ENCODE peak calls at places on chromosome 10, in eight cellular contexts. One of them, this sample, is unnamed.

GRCh38 chr10:103102195-103102594 is 90.9 kb downstream of the NT5C2 start:
- DNase-seq in stimulated activated CD4-positive, alpha-beta T cell treated with anti-CD3 and anti-CD28 coated beads, Interleukin-1b, Interleukin-23, amount 100 ng/mL, for 4 hours: no peak
- DNase-seq in activated CD8-positive, alpha-beta memory T cell treated with anti-CD3 and anti-CD28 coated beads for 48 hours: no peak
- DNase-seq in left ventricle myocardium superior: no peak
- DNase-seq in right cardiac atrium: no peak
- DNase-seq in BJ: no peak
- DNase-seq in ureter: no peak
- DNase-seq in mammary epithelial cell: no peak
- DNase-seq in this sample: no peak

GRCh38 chr10:113648478-113648877 is 15.4 kb downstream of the NRAP start:
- DNase-seq in left ventricle myocardium superior: peak
- DNase-seq in activated CD8-positive, alpha-beta memory T cell treated with anti-CD3 and anti-CD28 coated beads for 48 hours: no peak
- DNase-seq in BJ: no peak
- DNase-seq in ureter: no peak
- DNase-seq in right cardiac atrium: no peak
- DNase-seq in mammary epithelial cell: no peak
- DNase-seq in stimulated activated CD4-positive, alpha-beta T cell treated with anti-CD3 and anti-CD28 coated beads, Interleukin-1b, Interleukin-23, amount 100 ng/mL, for 4 hours: no peak
- DNase-seq in this sample: no peak

GRCh38 chr10:87842776-87843497 is 20.4 kb downstream of the KLLN start:
- DNase-seq in mammary epithelial cell: peak
- DNase-seq in ureter: no peak
- DNase-seq in BJ: no peak
- DNase-seq in right cardiac atrium: no peak
- DNase-seq in activated CD8-positive, alpha-beta memory T cell treated with anti-CD3 and anti-CD28 coated beads for 48 hours: no peak
- DNase-seq in left ventricle myocardium superior: no peak
- DNase-seq in stimulated activated CD4-positive, alpha-beta T cell treated with anti-CD3 and anti-CD28 coated beads, Interleukin-1b, Interleukin-23, amount 100 ng/mL, for 4 hours: no peak
- DNase-seq in this sample: no peak

GRCh38 chr10:21293518-21294356 is 231.7 kb downstream of the SKIDA1 start:
- DNase-seq in BJ: no peak
- DNase-seq in mammary epithelial cell: no peak
- DNase-seq in left ventricle myocardium superior: no peak
- DNase-seq in right cardiac atrium: no peak
- DNase-seq in activated CD8-positive, alpha-beta memory T cell treated with anti-CD3 and anti-CD28 coated beads for 48 hours: no peak
- DNase-seq in ureter: no peak
- DNase-seq in stimulated activated CD4-positive, alpha-beta T cell treated with anti-CD3 and anti-CD28 coated beads, Interleukin-1b, Interleukin-23, amount 100 ng/mL, for 4 hours: no peak
- DNase-seq in this sample: no peak

GRCh38 chr10:127907411-127908105 is 655 bp downstream of the PTPRE start:
- DNase-seq in right cardiac atrium: peak
- DNase-seq in BJ: no peak
- DNase-seq in activated CD8-positive, alpha-beta memory T cell treated with anti-CD3 and anti-CD28 coated beads for 48 hours: no peak
- DNase-seq in stimulated activated CD4-positive, alpha-beta T cell treated with anti-CD3 and anti-CD28 coated beads, Interleukin-1b, Interleukin-23, amount 100 ng/mL, for 4 hours: peak
- DNase-seq in left ventricle myocardium superior: peak
- DNase-seq in mammary epithelial cell: peak
- DNase-seq in ureter: no peak
- DNase-seq in this sample: no peak

GRCh38 chr10:95513941-95514392 is 47.2 kb downstream of the SORBS1 start:
- DNase-seq in BJ: no peak
- DNase-seq in mammary epithelial cell: peak
- DNase-seq in ureter: no peak
- DNase-seq in left ventricle myocardium superior: no peak
- DNase-seq in stimulated activated CD4-positive, alpha-beta T cell treated with anti-CD3 and anti-CD28 coated beads, Interleukin-1b, Interleukin-23, amount 100 ng/mL, for 4 hours: no peak
- DNase-seq in right cardiac atrium: no peak
- DNase-seq in activated CD8-positive, alpha-beta memory T cell treated with anti-CD3 and anti-CD28 coated beads for 48 hours: no peak
- DNase-seq in this sample: no peak

GRCh38 chr10:80405636-80406035 is 2.7 kb upstream of the PRXL2A start:
- DNase-seq in mammary epithelial cell: no peak
- DNase-seq in ureter: no peak
- DNase-seq in left ventricle myocardium superior: no peak
- DNase-seq in right cardiac atrium: no peak
- DNase-seq in stimulated activated CD4-positive, alpha-beta T cell treated with anti-CD3 and anti-CD28 coated beads, Interleukin-1b, Interleukin-23, amount 100 ng/mL, for 4 hours: no peak
- DNase-seq in BJ: no peak
- DNase-seq in activated CD8-positive, alpha-beta memory T cell treated with anti-CD3 and anti-CD28 coated beads for 48 hours: no peak
- DNase-seq in this sample: no peak

GRCh38 chr10:75475470-75476182 is 44.2 kb downstream of the LRMDA start:
- DNase-seq in stimulated activated CD4-positive, alpha-beta T cell treated with anti-CD3 and anti-CD28 coated beads, Interleukin-1b, Interleukin-23, amount 100 ng/mL, for 4 hours: no peak
- DNase-seq in BJ: no peak
- DNase-seq in activated CD8-positive, alpha-beta memory T cell treated with anti-CD3 and anti-CD28 coated beads for 48 hours: no peak
- DNase-seq in right cardiac atrium: no peak
- DNase-seq in left ventricle myocardium superior: no peak
- DNase-seq in mammary epithelial cell: no peak
- DNase-seq in ureter: no peak
- DNase-seq in this sample: no peak

GRCh38 chr10:43027331-43027955 is 49.4 kb upstream of the RET start:
- DNase-seq in right cardiac atrium: no peak
- DNase-seq in left ventricle myocardium superior: peak
- DNase-seq in activated CD8-positive, alpha-beta memory T cell treated with anti-CD3 and anti-CD28 coated beads for 48 hours: no peak
- DNase-seq in mammary epithelial cell: no peak
- DNase-seq in ureter: no peak
- DNase-seq in stimulated activated CD4-positive, alpha-beta T cell treated with anti-CD3 and anti-CD28 coated beads, Interleukin-1b, Interleukin-23, amount 100 ng/mL, for 4 hours: no peak
- DNase-seq in BJ: no peak
- DNase-seq in this sample: no peak

GRCh38 chr10:126147866-126148578 is 240.3 kb downstream of the ADAM12 start:
- DNase-seq in mammary epithelial cell: peak
- DNase-seq in left ventricle myocardium superior: no peak
- DNase-seq in stimulated activated CD4-positive, alpha-beta T cell treated with anti-CD3 and anti-CD28 coated beads, Interleukin-1b, Interleukin-23, amount 100 ng/mL, for 4 hours: no peak
- DNase-seq in right cardiac atrium: no peak
- DNase-seq in BJ: no peak
- DNase-seq in activated CD8-positive, alpha-beta memory T cell treated with anti-CD3 and anti-CD28 coated beads for 48 hours: no peak
- DNase-seq in ureter: no peak
- DNase-seq in this sample: no peak

GRCh38 chr10:44723654-44724053 is 187.5 kb upstream of the TMEM72 start:
- DNase-seq in ureter: no peak
- DNase-seq in mammary epithelial cell: peak
- DNase-seq in BJ: peak
- DNase-seq in left ventricle myocardium superior: peak
- DNase-seq in activated CD8-positive, alpha-beta memory T cell treated with anti-CD3 and anti-CD28 coated beads for 48 hours: no peak
- DNase-seq in stimulated activated CD4-positive, alpha-beta T cell treated with anti-CD3 and anti-CD28 coated beads, Interleukin-1b, Interleukin-23, amount 100 ng/mL, for 4 hours: no peak
- DNase-seq in right cardiac atrium: peak
- DNase-seq in this sample: no peak

GRCh38 chr10:22737587-22737986 is 23.2 kb upstream of the PIP4K2A start:
- DNase-seq in stimulated activated CD4-positive, alpha-beta T cell treated with anti-CD3 and anti-CD28 coated beads, Interleukin-1b, Interleukin-23, amount 100 ng/mL, for 4 hours: no peak
- DNase-seq in left ventricle myocardium superior: peak
- DNase-seq in BJ: no peak
- DNase-seq in activated CD8-positive, alpha-beta memory T cell treated with anti-CD3 and anti-CD28 coated beads for 48 hours: no peak
- DNase-seq in ureter: no peak
- DNase-seq in mammary epithelial cell: peak
- DNase-seq in right cardiac atrium: peak
- DNase-seq in this sample: no peak

GRCh38 chr10:3045471-3046209 is 21.7 kb upstream of the PFKP start:
- DNase-seq in activated CD8-positive, alpha-beta memory T cell treated with anti-CD3 and anti-CD28 coated beads for 48 hours: no peak
- DNase-seq in ureter: peak
- DNase-seq in stimulated activated CD4-positive, alpha-beta T cell treated with anti-CD3 and anti-CD28 coated beads, Interleukin-1b, Interleukin-23, amount 100 ng/mL, for 4 hours: no peak
- DNase-seq in mammary epithelial cell: peak
- DNase-seq in BJ: peak
- DNase-seq in right cardiac atrium: peak
- DNase-seq in left ventricle myocardium superior: peak
- DNase-seq in this sample: no peak

GRCh38 chr10:97222346-97222961 is 36.7 kb upstream of the SLIT1 start:
- DNase-seq in BJ: no peak
- DNase-seq in stimulated activated CD4-positive, alpha-beta T cell treated with anti-CD3 and anti-CD28 coated beads, Interleukin-1b, Interleukin-23, amount 100 ng/mL, for 4 hours: no peak
- DNase-seq in right cardiac atrium: no peak
- DNase-seq in ureter: no peak
- DNase-seq in left ventricle myocardium superior: no peak
- DNase-seq in mammary epithelial cell: no peak
- DNase-seq in activated CD8-positive, alpha-beta memory T cell treated with anti-CD3 and anti-CD28 coated beads for 48 hours: no peak
- DNase-seq in this sample: no peak

GRCh38 chr10:5617521-5617920 is 48.9 kb downstream of the ASB13 start:
- DNase-seq in BJ: no peak
- DNase-seq in left ventricle myocardium superior: no peak
- DNase-seq in stimulated activated CD4-positive, alpha-beta T cell treated with anti-CD3 and anti-CD28 coated beads, Interleukin-1b, Interleukin-23, amount 100 ng/mL, for 4 hours: no peak
- DNase-seq in mammary epithelial cell: no peak
- DNase-seq in activated CD8-positive, alpha-beta memory T cell treated with anti-CD3 and anti-CD28 coated beads for 48 hours: no peak
- DNase-seq in ureter: no peak
- DNase-seq in right cardiac atrium: no peak
- DNase-seq in this sample: no peak

GRCh38 chr10:1300218-1300617 is 244.0 kb downstream of the WDR37 start:
- DNase-seq in activated CD8-positive, alpha-beta memory T cell treated with anti-CD3 and anti-CD28 coated beads for 48 hours: no peak
- DNase-seq in ureter: peak
- DNase-seq in stimulated activated CD4-positive, alpha-beta T cell treated with anti-CD3 and anti-CD28 coated beads, Interleukin-1b, Interleukin-23, amount 100 ng/mL, for 4 hours: no peak
- DNase-seq in BJ: no peak
- DNase-seq in mammary epithelial cell: no peak
- DNase-seq in right cardiac atrium: no peak
- DNase-seq in left ventricle myocardium superior: no peak
- DNase-seq in this sample: no peak

GRCh38 chr10:47156873-47157272 is 143.1 kb upstream of the GDF10 start:
- DNase-seq in activated CD8-positive, alpha-beta memory T cell treated with anti-CD3 and anti-CD28 coated beads for 48 hours: no peak
- DNase-seq in left ventricle myocardium superior: no peak
- DNase-seq in stimulated activated CD4-positive, alpha-beta T cell treated with anti-CD3 and anti-CD28 coated beads, Interleukin-1b, Interleukin-23, amount 100 ng/mL, for 4 hours: no peak
- DNase-seq in right cardiac atrium: no peak
- DNase-seq in BJ: no peak
- DNase-seq in ureter: no peak
- DNase-seq in mammary epithelial cell: no peak
- DNase-seq in this sample: no peak

GRCh38 chr10:88792656-88793055 is 9.9 kb upstream of the LIPM start:
- DNase-seq in activated CD8-positive, alpha-beta memory T cell treated with anti-CD3 and anti-CD28 coated beads for 48 hours: no peak
- DNase-seq in right cardiac atrium: peak
- DNase-seq in BJ: no peak
- DNase-seq in stimulated activated CD4-positive, alpha-beta T cell treated with anti-CD3 and anti-CD28 coated beads, Interleukin-1b, Interleukin-23, amount 100 ng/mL, for 4 hours: no peak
- DNase-seq in mammary epithelial cell: peak
- DNase-seq in ureter: no peak
- DNase-seq in left ventricle myocardium superior: peak
- DNase-seq in this sample: no peak

This sample was measured in activated T-helper 9 cell treated with anti-CD3 and anti-CD28 coated beads, Interleukin-2, amount 50 U/mL, for 16 hours.